ENCODE peak calls at places on chromosomes 6 and 20, in six cellular contexts. X, D, U, K, I and Z are unnamed samples.
A peak's percentile ranks its signal among the peaks of the same experiment; 100 is the strongest.

GRCh38 chr6:22752522-22752921 is 183.2 kb downstream of the HDGFL1 start:
- DNase-seq in I (no peak), U (no peak), K (no peak), X (no peak), D (no peak), Z (no peak)

GRCh38 chr6:55694148-55694547 is 115.2 kb upstream of the HMGCLL1 start:
- DNase-seq in I (no peak), D (no peak), U (peak; percentile 95), X (no peak), K (no peak), Z (no peak)

GRCh38 chr20:49669601-49670189 is 44.0 kb downstream of the B4GALT5 start:
- DNase-seq in U (no peak), D (no peak), K (no peak), I (no peak), X (no peak), Z (no peak)

GRCh38 chr6:151242420-151242841 is 2.7 kb downstream of the AKAP12 start:
- DNase-seq in K (no peak), X (no peak), D (no peak), U (no peak), I (no peak), Z (no peak)

GRCh38 chr6:170039156-170040114 is 251.4 kb downstream of the DLL1 start:
- DNase-seq in I (peak; percentile 28), K (no peak), U (no peak), X (no peak), D (peak; percentile 1), Z (no peak)

GRCh38 chr6:11491998-11492397 is 45.6 kb upstream of the TMEM170B start:
- DNase-seq in D (no peak), X (peak; percentile 19), U (no peak), K (no peak), I (no peak), Z (no peak)

GRCh38 chr6:167678102-167679101 is 148.3 kb upstream of the AFDN start:
- DNase-seq in D (peak; percentile 69), K (no peak), X (no peak), U (peak; percentile 81), I (peak; percentile 78), Z (no peak)

GRCh38 chr6:31203345-31203979 is 33.0 kb upstream of the POU5F1 start:
- DNase-seq in U (no peak), K (no peak), D (no peak), I (no peak), X (no peak), Z (no peak)

GRCh38 chr6:25309886-25310285 is 30.7 kb downstream of the CARMIL1 start:
- DNase-seq in X (no peak), I (no peak), K (no peak), D (no peak), U (no peak), Z (no peak)

GRCh38 chr6:5295612-5296011 is 34.3 kb downstream of the FARS2 start:
- DNase-seq in U (no peak), X (no peak), I (no peak), D (no peak), K (no peak), Z (no peak)

GRCh38 chr6:89281779-89282246 is 33.3 kb downstream of the GABRR2 start:
- DNase-seq in U (peak; percentile 61), X (peak; percentile 87), K (no peak), I (no peak), D (peak; percentile 30), Z (peak; percentile 77)